ENCODE peak calls at places on chromosome 4, in seven cellular contexts. H is AG04450, I is H9, O is A549, M is psoas muscle, F is lower lobe of right lung, K is IMR-90. E is an unnamed sample.

GRCh38 chr4:88528861-88529260 is 5.3 kb upstream of the PYURF start:
- DNase-seq in H (no peak), I (no peak), O (no peak), M (no peak), F (no peak), K (no peak), E (peak)

GRCh38 chr4:86557526-86557925 is 36.6 kb upstream of the PTPN13 start:
- DNase-seq in H (no peak), I (no peak), O (no peak), M (no peak), F (no peak), K (peak), E (peak)

GRCh38 chr4:139329665-139330200 is 27.5 kb upstream of the NDUFC1 start:
- DNase-seq in H (no peak), I (no peak), O (no peak), M (no peak), F (no peak), K (no peak), E (no peak)

GRCh38 chr4:187333151-187333550 is 609.5 kb upstream of the FAT1 start:
- DNase-seq in H (no peak), I (no peak), O (no peak), M (no peak), F (no peak), K (peak), E (no peak)

GRCh38 chr4:101857176-101857575 is 66.6 kb downstream of the BANK1 start:
- DNase-seq in H (no peak), I (no peak), O (no peak), M (no peak), F (no peak), K (no peak), E (no peak)

GRCh38 chr4:140790765-140791164 is 34.6 kb upstream of the TBC1D9 start:
- DNase-seq in H (no peak), I (no peak), O (no peak), M (peak), F (peak), K (peak), E (no peak)

GRCh38 chr4:1026115-1026514 is 14.7 kb downstream of the FGFRL1 start:
- DNase-seq in H (no peak), I (peak), O (no peak), M (no peak), F (no peak), K (peak), E (no peak)

GRCh38 chr4:105058177-105058812 is 88.4 kb upstream of the TET2 start:
- DNase-seq in H (peak), I (no peak), O (no peak), M (no peak), F (no peak), K (peak), E (no peak)

GRCh38 chr4:8044699-8045098 is 105.0 kb upstream of the AFAP1 start:
- DNase-seq in H (no peak), I (no peak), O (no peak), M (no peak), F (no peak), K (no peak), E (no peak)

GRCh38 chr4:1536579-1537409 is 130.6 kb upstream of the NKX1-1 start:
- DNase-seq in H (no peak), I (no peak), O (no peak), M (peak), F (peak), K (no peak), E (no peak)

GRCh38 chr4:16415751-16416150 is 189.5 kb upstream of the TAPT1 start:
- DNase-seq in H (no peak), I (no peak), O (no peak), M (no peak), F (no peak), K (no peak), E (no peak)

GRCh38 chr4:112766422-112766821 is 129.5 kb downstream of the LARP7 start:
- DNase-seq in H (no peak), I (no peak), O (no peak), M (no peak), F (no peak), K (peak), E (no peak)

GRCh38 chr4:107304699-107305286 is 268.7 kb upstream of the DKK2 start:
- DNase-seq in H (no peak), I (no peak), O (no peak), M (no peak), F (no peak), K (no peak), E (no peak)

GRCh38 chr4:140666889-140667614 is 89.1 kb downstream of the TBC1D9 start:
- DNase-seq in H (no peak), I (no peak), O (no peak), M (no peak), F (no peak), K (no peak), E (no peak)

GRCh38 chr4:164977243-164978164 is at the start of gene TRIM61:
- DNase-seq in H (no peak), I (peak), O (no peak), M (peak), F (peak), K (peak), E (no peak)

GRCh38 chr4:38889143-38889542 is 21.5 kb downstream of the FAM114A1 start:
- DNase-seq in H (no peak), I (no peak), O (no peak), M (no peak), F (no peak), K (peak), E (peak)

GRCh38 chr4:726235-726787 is 20.7 kb downstream of the PCGF3 start:
- DNase-seq in H (no peak), I (no peak), O (no peak), M (no peak), F (no peak), K (peak), E (peak)

GRCh38 chr4:79598801-79599200 is 190.8 kb upstream of the GK2 start:
- DNase-seq in H (no peak), I (no peak), O (no peak), M (no peak), F (no peak), K (no peak), E (no peak)

GRCh38 chr4:25313194-25313895 is 771 bp downstream of the ZCCHC4 start:
- DNase-seq in H (no peak), I (no peak), O (no peak), M (no peak), F (no peak), K (no peak), E (no peak)

DNA sequence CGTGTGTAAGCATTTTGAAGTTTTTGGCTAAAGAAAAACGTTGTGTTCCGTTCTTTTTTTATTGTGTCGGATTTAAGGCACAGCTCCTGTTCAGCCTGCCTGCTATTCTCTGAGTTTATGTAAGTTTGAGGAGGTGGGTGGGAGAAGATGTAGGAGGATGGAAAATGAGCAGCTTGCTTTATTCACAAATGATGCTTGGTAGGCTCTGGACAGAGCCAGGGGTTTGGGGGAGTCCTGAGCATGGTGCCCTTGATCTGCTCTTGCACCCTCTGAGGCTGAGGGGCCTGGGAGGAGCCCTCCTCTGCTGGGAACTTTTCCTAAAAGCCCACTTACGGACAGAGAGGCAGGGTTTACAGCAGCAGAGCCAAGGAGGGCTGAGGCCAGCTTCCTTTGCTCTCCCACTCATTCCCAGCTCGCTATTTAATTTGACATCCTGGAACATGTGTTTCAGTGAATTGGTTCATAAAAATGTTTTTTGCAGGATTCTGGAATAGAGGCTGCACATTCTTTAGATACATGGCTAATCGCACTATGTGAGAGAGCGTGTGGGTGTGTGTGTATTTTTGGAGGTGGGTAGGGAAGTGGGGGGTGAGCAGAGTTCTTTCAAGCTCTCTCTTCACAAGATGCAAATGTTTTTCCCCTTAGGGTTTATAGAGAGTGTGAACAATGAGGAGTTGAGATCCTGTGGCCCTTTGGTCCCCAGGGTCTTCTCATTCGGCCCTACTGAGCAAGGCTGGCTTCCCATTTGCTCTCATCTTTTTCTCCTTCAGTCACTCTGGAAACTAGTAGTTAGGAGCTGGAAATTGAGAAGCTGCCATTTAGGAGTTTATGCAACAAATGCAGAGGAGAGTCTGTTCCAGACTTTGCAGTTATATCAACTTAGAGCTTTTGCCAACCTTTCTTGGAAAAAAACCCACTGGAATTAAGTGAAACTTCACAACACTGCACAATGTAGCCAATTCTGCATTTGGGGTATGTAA is 32.1 kb downstream of the TMEM131L start:
- DNase-seq in H (peak), I (no peak), O (no peak), M (no peak), F (no peak), K (peak), E (no peak)
- H3K27ac ChIP-seq in H (peak), I (no peak), O (no peak), M (peak), F (no peak), K (peak), E (no peak)

DNA sequence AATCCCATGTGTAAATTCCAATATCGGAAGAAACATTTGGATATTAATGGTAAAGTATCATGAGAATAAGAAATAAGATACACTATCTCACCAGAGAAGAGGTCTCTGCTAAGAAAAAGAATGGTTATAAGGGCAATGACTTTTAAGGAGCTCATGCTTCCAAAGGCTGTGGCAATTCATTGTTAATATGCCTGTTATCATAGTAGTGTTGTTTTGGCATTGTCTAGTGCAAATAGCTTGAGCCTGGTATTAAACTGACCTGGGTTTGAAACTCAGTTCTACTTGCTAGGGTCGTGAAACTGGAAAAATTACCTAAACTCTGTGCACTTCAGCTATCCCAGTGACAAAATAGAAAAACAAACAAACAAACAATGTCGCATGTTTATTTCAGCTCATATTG is 8.8 kb downstream of the HPGDS start:
- DNase-seq in H (no peak), I (no peak), O (no peak), M (no peak), F (no peak), K (no peak), E (no peak)
- TF ChIP-seq CTCF in H (no peak), I (no peak), O (no peak), M (no peak), F (no peak), K (no peak), E (no peak)

DNA sequence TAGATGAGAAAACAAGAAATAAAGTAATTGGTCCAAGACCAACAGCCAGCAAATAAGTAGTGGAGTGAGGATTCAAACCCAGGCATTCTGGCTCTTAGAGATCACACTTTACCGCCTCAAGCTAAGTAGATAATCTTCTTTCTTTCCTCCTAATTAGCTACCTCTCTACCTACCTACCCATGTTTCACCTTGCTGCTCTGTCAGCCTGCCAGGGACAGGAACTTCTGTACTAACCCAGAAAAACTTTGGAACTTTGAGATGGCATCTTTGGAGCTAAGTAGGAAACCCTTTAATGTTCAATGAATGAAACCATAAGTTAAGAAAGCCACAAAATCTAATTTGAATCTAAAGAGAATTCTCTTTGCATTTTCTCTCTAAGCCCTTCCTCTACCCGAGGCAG is 145.2 kb downstream of the CHRNA9 start:
- DNase-seq in H (no peak), I (no peak), O (no peak), M (no peak), F (no peak), K (no peak), E (no peak)
- H3K27ac ChIP-seq in H (no peak), I (no peak), O (no peak), M (no peak), F (no peak), K (no peak), E (no peak)

DNA sequence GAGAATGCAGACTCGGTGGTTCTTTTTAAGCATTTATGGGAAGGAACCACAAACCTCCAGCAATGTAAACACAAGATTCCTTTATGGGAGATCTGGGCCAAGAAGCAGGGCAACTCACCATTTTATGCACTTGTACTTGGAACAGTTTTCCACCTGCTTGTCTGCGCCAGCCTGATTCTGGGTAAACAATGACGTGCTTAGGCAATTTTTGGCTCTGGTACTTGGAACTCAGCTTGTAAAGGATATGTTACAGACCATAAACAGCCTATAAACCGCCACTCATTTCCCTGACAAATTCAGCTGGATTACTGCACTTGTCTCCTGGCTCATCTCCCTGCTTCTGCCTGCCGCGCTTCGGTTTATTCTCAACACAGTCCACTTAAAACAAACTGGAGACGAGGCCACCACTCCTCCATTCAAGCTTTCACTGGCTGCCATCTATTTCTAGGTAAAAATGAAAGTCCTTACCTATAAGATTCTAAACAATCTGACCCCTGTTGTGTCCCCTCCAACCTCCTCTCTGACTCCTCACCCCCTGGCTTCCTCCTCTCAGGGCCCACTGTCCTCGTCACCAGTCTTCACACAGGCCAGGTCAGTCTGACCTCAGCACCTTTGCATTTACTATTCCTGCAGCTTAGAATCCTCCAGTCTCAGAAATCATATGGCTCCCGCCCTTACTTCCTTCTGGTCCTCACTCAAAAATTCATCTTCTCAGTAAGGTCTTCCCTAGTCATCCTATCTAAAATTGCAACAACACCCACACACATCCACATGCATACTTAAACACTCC is 205.9 kb upstream of the GALNT7 start:
- DNase-seq in H (peak), I (no peak), O (peak), M (no peak), F (no peak), K (peak), E (peak)
- TF ChIP-seq CTCF in H (no peak), I (no peak), O (no peak), M (no peak), F (no peak), K (no peak), E (no peak)

GRCh38 chr4:162705130-162705803 is 461.4 kb downstream of the NAF1 start:
- DNase-seq in H (no peak), I (no peak), O (no peak), M (no peak), F (no peak), K (no peak), E (no peak)
- H3K27ac ChIP-seq in H (no peak), I (no peak), O (no peak), M (peak), F (no peak), K (no peak), E (no peak)

GRCh38 chr4:75705198-75705712 is 19.1 kb upstream of the USO1 start:
- DNase-seq in H (no peak), I (peak), O (no peak), M (no peak), F (no peak), K (no peak), E (no peak)

GRCh38 chr4:75710246-75710645 is 14.1 kb upstream of the USO1 start:
- DNase-seq in H (no peak), I (no peak), O (no peak), M (no peak), F (no peak), K (no peak), E (peak)

GRCh38 chr4:75702919-75703411 is 21.4 kb upstream of the USO1 start:
- DNase-seq in H (no peak), I (peak), O (no peak), M (no peak), F (no peak), K (no peak), E (no peak)

GRCh38 chr4:75708218-75708691 is 16.1 kb upstream of the USO1 start:
- DNase-seq in H (no peak), I (no peak), O (no peak), M (no peak), F (no peak), K (no peak), E (no peak)
- TF ChIP-seq CTCF in H (peak), I (peak), O (peak), M (peak), F (peak), K (peak), E (no peak)

DNA sequence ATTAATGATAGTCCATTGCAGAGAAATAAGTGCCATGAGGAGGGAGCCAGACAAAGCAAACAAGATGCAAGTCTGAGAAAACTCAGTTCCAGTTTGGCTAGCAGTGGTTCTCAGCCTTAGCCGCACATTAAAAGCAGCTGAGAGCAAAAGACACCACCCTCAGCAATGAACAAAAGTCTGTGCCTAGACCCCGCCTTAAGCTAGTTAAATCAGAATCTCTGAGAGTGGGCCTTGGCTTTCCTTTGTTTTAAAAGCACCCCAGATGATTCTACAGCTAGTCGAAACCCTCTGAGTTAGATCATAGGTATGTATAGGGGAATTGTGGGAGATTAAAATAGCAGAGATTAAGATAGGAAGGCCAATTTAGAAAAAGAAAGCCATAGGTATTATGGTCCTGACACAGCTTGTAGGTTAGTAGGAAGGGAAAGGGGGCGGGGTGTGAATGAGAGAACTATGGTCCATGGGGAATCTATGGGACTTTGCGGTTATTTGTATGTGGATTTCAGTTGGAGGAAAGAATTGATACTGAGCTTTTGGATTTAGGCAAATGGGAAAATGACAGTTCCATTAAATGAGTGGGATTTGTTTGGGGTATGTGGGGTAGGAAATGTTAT is 12.0 kb downstream of the SPRY1 start:
- DNase-seq in H (no peak), I (no peak), O (no peak), M (no peak), F (no peak), K (no peak), E (no peak)
- H3K27ac ChIP-seq in H (no peak), I (no peak), O (no peak), M (peak), F (no peak), K (no peak), E (no peak)